ENCODE peak calls at places on chromosomes 11 and 22, in four cellular contexts. One of them, this sample, is unnamed.

GRCh38 chr11:86209806-86210657 is 34.5 kb upstream of the EED start:
- DNase-seq in adrenal gland: no peak
- DNase-seq in ascending aorta: no peak
- DNase-seq in fibroblast of the aortic adventitia: peak
- DNase-seq in this sample: no peak

GRCh38 chr11:72642815-72643511 is 31.3 kb downstream of the PDE2A start:
- DNase-seq in adrenal gland: peak
- DNase-seq in ascending aorta: peak
- DNase-seq in fibroblast of the aortic adventitia: peak
- DNase-seq in this sample: peak

GRCh38 chr11:97702948-97703347 is 1313.1 kb downstream of the JRKL start:
- DNase-seq in fibroblast of the aortic adventitia: no peak
- DNase-seq in ascending aorta: no peak
- DNase-seq in adrenal gland: no peak
- DNase-seq in this sample: no peak

GRCh38 chr11:11074686-11075370 is 217.0 kb upstream of the ZBED5 start:
- DNase-seq in ascending aorta: no peak
- DNase-seq in adrenal gland: no peak
- DNase-seq in fibroblast of the aortic adventitia: no peak
- DNase-seq in this sample: no peak

GRCh38 chr11:105156231-105156630 is 16.7 kb upstream of the CARD18 start:
- DNase-seq in fibroblast of the aortic adventitia: no peak
- DNase-seq in adrenal gland: no peak
- DNase-seq in ascending aorta: no peak
- DNase-seq in this sample: no peak

GRCh38 chr11:64032050-64032449 is 3.7 kb upstream of the FLRT1 start:
- DNase-seq in ascending aorta: no peak
- DNase-seq in adrenal gland: no peak
- DNase-seq in fibroblast of the aortic adventitia: no peak
- DNase-seq in this sample: no peak

GRCh38 chr11:46490576-46491100 is 99.1 kb upstream of the CHRM4 start:
- DNase-seq in adrenal gland: no peak
- DNase-seq in ascending aorta: no peak
- DNase-seq in fibroblast of the aortic adventitia: peak
- DNase-seq in this sample: no peak

GRCh38 chr11:124612045-124612444 is 817 bp downstream of the PANX3 start:
- DNase-seq in adrenal gland: no peak
- DNase-seq in ascending aorta: no peak
- DNase-seq in fibroblast of the aortic adventitia: no peak
- DNase-seq in this sample: no peak

GRCh38 chr11:124987096-124987495 is 33.1 kb downstream of the CCDC15 start:
- DNase-seq in ascending aorta: no peak
- DNase-seq in adrenal gland: no peak
- DNase-seq in fibroblast of the aortic adventitia: no peak
- DNase-seq in this sample: no peak

GRCh38 chr22:41579297-41579996 is 10.2 kb downstream of the PMM1 start:
- DNase-seq in fibroblast of the aortic adventitia: no peak
- DNase-seq in ascending aorta: no peak
- DNase-seq in adrenal gland: peak
- DNase-seq in this sample: no peak

GRCh38 chr22:24474221-24474620 is 20.9 kb upstream of the UPB1 start:
- DNase-seq in fibroblast of the aortic adventitia: peak
- DNase-seq in adrenal gland: no peak
- DNase-seq in ascending aorta: no peak
- DNase-seq in this sample: no peak

GRCh38 chr11:35545604-35546003 is 20.2 kb upstream of the PAMR1 start:
- DNase-seq in fibroblast of the aortic adventitia: no peak
- DNase-seq in adrenal gland: no peak
- DNase-seq in ascending aorta: no peak
- DNase-seq in this sample: no peak

GRCh38 chr11:55607545-55607944 is at the start of gene OR4C11:
- DNase-seq in fibroblast of the aortic adventitia: no peak
- DNase-seq in adrenal gland: no peak
- DNase-seq in ascending aorta: no peak
- DNase-seq in this sample: no peak

GRCh38 chr11:67522338-67522737 is 908 bp downstream of the CABP2 start:
- DNase-seq in ascending aorta: no peak
- DNase-seq in fibroblast of the aortic adventitia: no peak
- DNase-seq in adrenal gland: no peak
- DNase-seq in this sample: no peak

GRCh38 chr22:29635734-29636357 is 32.4 kb downstream of the NF2 start:
- DNase-seq in ascending aorta: no peak
- DNase-seq in fibroblast of the aortic adventitia: peak
- DNase-seq in adrenal gland: no peak
- DNase-seq in this sample: peak

GRCh38 chr11:42249956-42250355 is 790.5 kb upstream of the LRRC4C start:
- DNase-seq in ascending aorta: no peak
- DNase-seq in fibroblast of the aortic adventitia: peak
- DNase-seq in adrenal gland: no peak
- DNase-seq in this sample: no peak

GRCh38 chr22:41976070-41976901 is 7.0 kb downstream of the SEPTIN3 start:
- DNase-seq in adrenal gland: no peak
- DNase-seq in fibroblast of the aortic adventitia: no peak
- DNase-seq in ascending aorta: no peak
- DNase-seq in this sample: peak

GRCh38 chr22:48740086-48740730 is 1087.5 kb downstream of the BRD1 start:
- DNase-seq in fibroblast of the aortic adventitia: no peak
- DNase-seq in adrenal gland: peak
- DNase-seq in ascending aorta: peak
- DNase-seq in this sample: no peak

GRCh38 chr11:2428322-2428795 is 16.0 kb downstream of the TRPM5 start:
- DNase-seq in ascending aorta: no peak
- DNase-seq in fibroblast of the aortic adventitia: peak
- DNase-seq in adrenal gland: peak
- DNase-seq in this sample: peak

GRCh38 chr11:12177739-12178338 is 67.4 kb downstream of the MICAL2 start:
- DNase-seq in fibroblast of the aortic adventitia: peak
- DNase-seq in adrenal gland: no peak
- DNase-seq in ascending aorta: no peak
- DNase-seq in this sample: no peak

GRCh38 chr22:36865346-36865745 is 4.5 kb downstream of the NCF4 start:
- DNase-seq in ascending aorta: no peak
- DNase-seq in fibroblast of the aortic adventitia: no peak
- DNase-seq in adrenal gland: no peak
- DNase-seq in this sample: no peak

GRCh38 chr22:36743011-36743410 is 32.9 kb downstream of the IFT27 start:
- DNase-seq in adrenal gland: no peak
- DNase-seq in fibroblast of the aortic adventitia: no peak
- DNase-seq in ascending aorta: no peak
- DNase-seq in this sample: no peak

GRCh38 chr11:76074178-76075112 is 131.9 kb downstream of the WNT11 start:
- DNase-seq in adrenal gland: no peak
- DNase-seq in ascending aorta: no peak
- DNase-seq in fibroblast of the aortic adventitia: peak
- DNase-seq in this sample: no peak

GRCh38 chr22:20583471-20583922 is 76.1 kb downstream of the MED15 start:
- DNase-seq in ascending aorta: no peak
- DNase-seq in adrenal gland: peak
- DNase-seq in fibroblast of the aortic adventitia: no peak
- DNase-seq in this sample: no peak

GRCh38 chr11:64649304-64649703 is 58.3 kb downstream of the SLC22A12 start:
- DNase-seq in adrenal gland: no peak
- DNase-seq in ascending aorta: no peak
- DNase-seq in fibroblast of the aortic adventitia: peak
- DNase-seq in this sample: peak

GRCh38 chr11:116829525-116830183 is at the start of gene APOC3:
- DNase-seq in adrenal gland: no peak
- DNase-seq in ascending aorta: no peak
- DNase-seq in fibroblast of the aortic adventitia: peak
- DNase-seq in this sample: peak

GRCh38 chr22:23054531-23055257 is 15.6 kb upstream of the GNAZ start:
- DNase-seq in ascending aorta: peak
- DNase-seq in fibroblast of the aortic adventitia: no peak
- DNase-seq in adrenal gland: no peak
- DNase-seq in this sample: no peak

GRCh38 chr11:96337541-96338530 is 5.2 kb downstream of the MAML2 start:
- DNase-seq in fibroblast of the aortic adventitia: peak
- DNase-seq in ascending aorta: no peak
- DNase-seq in adrenal gland: peak
- DNase-seq in this sample: no peak

GRCh38 chr22:32123657-32124056 is 35.4 kb downstream of the C22orf42 start:
- DNase-seq in adrenal gland: no peak
- DNase-seq in fibroblast of the aortic adventitia: no peak
- DNase-seq in ascending aorta: no peak
- DNase-seq in this sample: no peak

GRCh38 chr11:61140416-61140815 is 20.8 kb downstream of the VPS37C start:
- DNase-seq in ascending aorta: no peak
- DNase-seq in adrenal gland: no peak
- DNase-seq in fibroblast of the aortic adventitia: no peak
- DNase-seq in this sample: no peak

GRCh38 chr11:21169639-21170038 is 500.3 kb downstream of the NELL1 start:
- DNase-seq in adrenal gland: no peak
- DNase-seq in ascending aorta: no peak
- DNase-seq in fibroblast of the aortic adventitia: no peak
- DNase-seq in this sample: no peak

GRCh38 chr11:128482512-128483191 is 104.7 kb downstream of the ETS1 start:
- DNase-seq in ascending aorta: no peak
- DNase-seq in fibroblast of the aortic adventitia: peak
- DNase-seq in adrenal gland: no peak
- DNase-seq in this sample: no peak

GRCh38 chr11:69212121-69213110 is 56.7 kb downstream of the SMIM38 start:
- DNase-seq in fibroblast of the aortic adventitia: peak
- DNase-seq in ascending aorta: peak
- DNase-seq in adrenal gland: no peak
- DNase-seq in this sample: peak

GRCh38 chr11:46607516-46607915 is 9.5 kb downstream of the HARBI1 start:
- DNase-seq in adrenal gland: no peak
- DNase-seq in ascending aorta: no peak
- DNase-seq in fibroblast of the aortic adventitia: no peak
- DNase-seq in this sample: no peak

GRCh38 chr11:78465169-78465942 is 47.7 kb upstream of the GAB2 start:
- DNase-seq in ascending aorta: no peak
- DNase-seq in fibroblast of the aortic adventitia: no peak
- DNase-seq in adrenal gland: no peak
- DNase-seq in this sample: no peak

DNA sequence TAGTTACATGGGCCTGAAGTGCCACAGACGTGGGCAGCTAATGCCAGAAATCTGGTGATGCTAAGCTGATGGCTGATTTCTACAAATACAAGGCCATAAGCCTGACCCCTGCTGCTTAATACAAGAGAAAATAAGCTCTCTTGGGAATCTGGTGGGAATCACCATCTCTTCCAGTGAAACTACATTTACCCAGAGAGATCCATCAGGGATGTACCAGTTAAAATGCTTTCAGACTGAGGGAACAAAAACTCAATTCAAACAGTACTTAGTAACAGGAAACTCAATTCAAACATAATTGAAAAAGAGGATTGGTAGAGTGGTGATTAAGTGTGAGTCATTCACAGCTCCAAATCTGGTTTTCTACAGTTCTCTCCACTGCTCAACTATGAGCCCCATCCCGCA is 1.7 kb upstream of the CAVIN3 start:
- DNase-seq in adrenal gland: no peak
- DNase-seq in ascending aorta: no peak
- DNase-seq in fibroblast of the aortic adventitia: peak
- DNase-seq in this sample: no peak
- H3K4me3 ChIP-seq in adrenal gland: no peak
- H3K4me3 ChIP-seq in ascending aorta: no peak
- H3K4me3 ChIP-seq in fibroblast of the aortic adventitia: no peak
- H3K4me3 ChIP-seq in this sample: no peak

DNA sequence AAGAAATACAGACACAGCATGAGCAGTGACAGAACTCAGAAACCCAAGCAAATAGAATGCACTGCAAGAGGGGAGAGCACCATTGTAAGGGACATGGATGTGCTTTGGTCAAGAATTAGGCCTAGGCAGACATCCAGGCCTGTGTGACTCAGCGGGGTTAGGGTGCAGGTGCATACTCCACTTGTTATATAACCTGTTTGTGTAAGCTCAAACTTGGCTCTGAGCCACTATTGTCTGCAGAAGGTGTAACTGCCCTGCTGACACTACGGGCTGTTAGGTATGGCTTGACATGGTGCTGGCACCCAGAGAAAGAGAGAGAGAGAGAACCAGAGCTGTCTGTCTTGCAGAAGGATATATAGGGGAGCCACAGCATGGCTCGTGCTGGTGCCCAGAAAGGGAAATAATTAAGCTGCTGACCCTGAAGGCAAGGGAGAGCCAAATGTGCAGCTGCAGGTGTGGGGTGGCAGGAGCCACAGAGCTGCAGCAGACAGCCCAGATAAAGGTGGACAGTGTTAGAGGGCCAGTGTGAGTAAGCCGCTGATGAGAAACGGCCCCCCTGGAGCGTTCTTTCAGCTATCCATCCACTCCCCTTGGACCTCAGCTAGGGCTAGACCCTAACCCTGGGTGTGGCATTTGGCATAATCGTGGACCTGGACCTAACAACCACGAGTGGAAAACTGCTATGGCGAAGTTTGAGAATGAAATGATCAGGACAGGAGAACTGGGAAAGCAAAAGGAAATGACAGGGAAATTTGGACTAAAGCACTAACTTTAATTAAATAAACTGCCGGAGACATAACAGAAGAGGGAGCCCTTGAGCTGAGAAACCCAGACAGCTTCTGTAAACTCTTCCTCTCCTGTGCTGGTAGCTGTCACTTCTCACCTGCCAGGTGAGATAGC is 253.0 kb upstream of the CCDC179 start:
- DNase-seq in fibroblast of the aortic adventitia: peak
- DNase-seq in adrenal gland: peak
- DNase-seq in ascending aorta: no peak
- DNase-seq in this sample: peak
- H3K4me3 ChIP-seq in fibroblast of the aortic adventitia: no peak
- H3K4me3 ChIP-seq in adrenal gland: no peak
- H3K4me3 ChIP-seq in ascending aorta: no peak
- H3K4me3 ChIP-seq in this sample: no peak

DNA sequence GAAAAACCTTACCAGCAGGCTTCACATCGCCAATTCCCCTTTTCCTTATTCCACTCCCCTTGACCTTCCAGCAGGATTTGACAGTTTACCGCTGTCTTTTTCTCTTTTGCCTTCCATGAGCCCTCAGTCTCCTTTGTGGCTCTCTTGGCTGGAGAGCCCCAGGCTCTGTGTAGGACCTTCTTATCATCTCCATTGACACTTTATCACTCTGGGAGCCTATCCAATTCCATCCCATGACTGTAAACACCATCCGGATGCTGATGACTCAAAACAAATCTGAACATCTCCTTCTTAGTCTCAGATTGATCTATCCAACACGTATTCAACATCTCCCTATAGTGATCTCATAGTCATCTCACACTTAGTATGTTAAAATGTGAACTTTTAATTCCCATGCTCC is 36.0 kb downstream of the HTR3A start:
- DNase-seq in fibroblast of the aortic adventitia: no peak
- DNase-seq in adrenal gland: no peak
- DNase-seq in ascending aorta: no peak
- DNase-seq in this sample: no peak
- H3K4me3 ChIP-seq in fibroblast of the aortic adventitia: no peak
- H3K4me3 ChIP-seq in adrenal gland: no peak
- H3K4me3 ChIP-seq in ascending aorta: no peak
- H3K4me3 ChIP-seq in this sample: no peak

DNA sequence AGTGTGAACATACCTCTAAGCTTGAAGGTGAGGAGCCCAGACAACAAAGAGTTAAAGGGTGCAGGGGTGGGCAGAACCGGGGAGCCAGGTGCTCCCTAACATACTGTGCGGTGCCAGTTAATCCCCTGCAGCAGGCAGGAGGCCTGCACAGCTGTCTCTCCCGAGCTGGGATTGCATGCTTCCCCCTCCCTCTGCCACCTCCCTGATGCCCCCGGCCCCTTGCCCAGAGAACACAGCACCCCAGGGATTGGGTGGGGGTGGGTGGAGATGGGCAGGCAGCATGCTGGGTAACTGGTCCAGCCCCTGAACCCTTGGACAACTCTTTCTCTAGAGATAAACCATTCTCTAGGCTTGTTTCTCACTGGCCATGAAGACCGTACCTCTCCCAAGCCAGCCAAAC is 67.7 kb upstream of the MYOD1 start:
- DNase-seq in fibroblast of the aortic adventitia: no peak
- DNase-seq in ascending aorta: no peak
- DNase-seq in adrenal gland: no peak
- DNase-seq in this sample: no peak
- H3K4me3 ChIP-seq in fibroblast of the aortic adventitia: no peak
- H3K4me3 ChIP-seq in ascending aorta: no peak
- H3K4me3 ChIP-seq in adrenal gland: no peak
- H3K4me3 ChIP-seq in this sample: no peak